ENCODE peak calls at places on chromosomes 13 and 19, in eight cellular contexts. A is upper lobe of right lung, D is RWPE2, J is PC-3, Q is heart right ventricle, C is adrenal gland, G is colonic mucosa, W is iPS DF 6.9. P is an unnamed sample.

GRCh38 chr13:91216928-91217700 is 130.4 kb upstream of the MIR17HG start:
- DNase-seq in A (no peak), D (no peak), J (peak), Q (no peak), C (no peak), G (no peak), W (no peak), P (no peak)

GRCh38 chr13:25911020-25911419 is 140.8 kb downstream of the SHISA2 start:
- DNase-seq in A (no peak), D (no peak), J (no peak), Q (no peak), C (no peak), G (no peak), W (peak), P (no peak)

GRCh38 chr13:72696590-72696989 is 30.8 kb downstream of the MZT1 start:
- DNase-seq in A (no peak), D (no peak), J (peak), Q (no peak), C (no peak), G (no peak), W (no peak), P (no peak)

GRCh38 chr13:95660981-95661581 is 15.9 kb upstream of the DNAJC3 start:
- DNase-seq in A (no peak), D (no peak), J (peak), Q (no peak), C (no peak), G (no peak), W (no peak), P (no peak)

GRCh38 chr19:35030257-35031071 is at the start of gene SCN1B:
- DNase-seq in A (peak), D (no peak), J (peak), Q (peak), C (no peak), G (no peak), W (no peak), P (peak)

GRCh38 chr13:51342706-51343105 is 3.2 kb downstream of the SERPINE3 start:
- DNase-seq in A (no peak), D (no peak), J (no peak), Q (no peak), C (no peak), G (no peak), W (no peak), P (no peak)

GRCh38 chr13:84237181-84237580 is 354.9 kb upstream of the SLITRK1 start:
- DNase-seq in A (no peak), D (no peak), J (no peak), Q (no peak), C (no peak), G (no peak), W (no peak), P (no peak)

GRCh38 chr19:963401-964022 is 20.6 kb upstream of the WDR18 start:
- DNase-seq in A (no peak), D (no peak), J (no peak), Q (no peak), C (no peak), G (no peak), W (no peak), P (no peak)

GRCh38 chr13:94630858-94631257 is 29.2 kb downstream of the GPR180 start:
- DNase-seq in A (no peak), D (no peak), J (no peak), Q (no peak), C (no peak), G (no peak), W (no peak), P (no peak)

GRCh38 chr19:53908106-53908932 is 759 bp upstream of the CACNG7 start:
- DNase-seq in A (no peak), D (no peak), J (peak), Q (peak), C (peak), G (peak), W (no peak), P (no peak)

GRCh38 chr19:48487944-48488343 is 18.8 kb downstream of the CYTH2 start:
- DNase-seq in A (peak), D (peak), J (peak), Q (peak), C (peak), G (peak), W (no peak), P (no peak)

GRCh38 chr13:67438465-67438864 is 208.3 kb upstream of the PCDH9 start:
- DNase-seq in A (no peak), D (no peak), J (peak), Q (no peak), C (no peak), G (no peak), W (peak), P (no peak)

GRCh38 chr19:10858204-10858828 is 10.1 kb downstream of the C19orf38 start:
- DNase-seq in A (no peak), D (no peak), J (peak), Q (no peak), C (no peak), G (no peak), W (no peak), P (no peak)

GRCh38 chr13:104253063-104253680 is 1187.0 kb upstream of the SLC10A2 start:
- DNase-seq in A (no peak), D (no peak), J (no peak), Q (no peak), C (no peak), G (no peak), W (no peak), P (no peak)

GRCh38 chr13:57634829-57635165 is 3.3 kb downstream of the PCDH17 start:
- DNase-seq in A (peak), D (peak), J (no peak), Q (peak), C (no peak), G (no peak), W (no peak), P (peak)

GRCh38 chr19:51632126-51632525 is 1.9 kb upstream of the SIGLEC5 start:
- DNase-seq in A (no peak), D (no peak), J (no peak), Q (no peak), C (no peak), G (no peak), W (no peak), P (no peak)

DNA sequence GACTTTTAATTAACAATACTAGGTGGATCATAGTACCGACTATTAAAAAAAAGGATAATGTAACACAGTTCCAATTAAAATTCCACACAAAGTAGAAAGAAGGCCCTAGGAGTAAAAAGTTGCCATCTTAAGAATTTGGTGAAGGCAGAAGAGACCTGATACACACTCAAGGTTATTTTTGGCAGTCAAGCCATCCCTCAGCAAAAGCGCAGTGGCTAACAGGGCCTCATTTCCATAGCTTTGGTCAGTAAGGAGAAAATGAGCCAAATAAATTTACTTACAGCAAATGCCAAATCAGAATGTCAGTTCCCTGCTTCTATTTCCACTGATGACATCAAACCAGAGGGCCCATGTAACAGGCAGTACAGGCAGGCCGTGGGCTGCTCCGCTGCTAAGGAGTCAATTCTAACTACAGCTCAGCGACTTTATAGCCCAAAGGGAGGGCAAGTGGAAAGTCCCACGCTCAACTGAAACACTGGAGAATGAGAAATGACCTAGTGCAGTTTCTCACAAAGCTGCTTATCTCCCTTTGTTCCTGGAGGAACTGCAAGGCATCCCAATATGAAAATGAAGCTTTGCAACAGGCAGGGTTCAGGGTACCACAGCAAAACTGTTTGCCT is 6.3 kb downstream of the ARGLU1 start:
- DNase-seq in A (no peak), D (no peak), J (no peak), Q (no peak), C (no peak), G (no peak), W (no peak), P (no peak)
- H3K27ac ChIP-seq in A (no peak), D (no peak), J (no peak), Q (no peak), C (no peak), G (no peak), W (no peak), P (peak)

DNA sequence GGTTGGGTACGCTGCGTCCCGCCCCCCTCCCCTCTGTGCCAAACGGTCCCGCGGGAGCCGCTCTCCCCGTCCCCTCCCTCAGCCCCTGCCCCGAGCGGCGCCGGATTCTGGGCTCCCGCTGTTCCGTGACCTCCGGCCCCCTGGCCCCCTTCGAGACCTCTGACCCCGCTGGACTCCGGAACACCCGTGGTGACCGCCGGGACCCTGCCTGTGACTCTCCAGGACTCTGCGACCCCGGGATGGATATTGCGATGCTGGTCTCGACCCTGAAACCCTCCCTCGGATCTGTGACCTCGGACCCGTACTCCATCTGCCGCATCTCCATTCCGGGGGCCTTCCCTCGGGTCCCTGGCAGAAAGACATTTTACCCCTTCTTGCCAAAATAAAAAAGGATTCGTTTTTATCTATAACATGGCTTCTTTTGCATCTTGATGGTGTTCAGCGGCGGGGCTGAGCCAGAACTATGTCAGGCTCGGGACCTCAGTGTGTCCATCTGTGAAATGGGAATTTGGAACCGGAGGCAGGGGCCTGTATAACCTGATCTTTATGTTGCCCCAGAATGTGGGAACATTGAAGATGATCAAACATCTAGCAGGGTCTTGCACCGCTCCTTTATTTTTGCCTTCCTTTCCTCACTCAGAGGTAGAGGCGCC is 654 bp upstream of the MEGF8 start:
- DNase-seq in A (no peak), D (no peak), J (no peak), Q (no peak), C (no peak), G (peak), W (no peak), P (no peak)
- H3K4me3 ChIP-seq in A (peak), D (peak), J (peak), Q (peak), C (no peak), G (peak), W (peak), P (peak)

DNA sequence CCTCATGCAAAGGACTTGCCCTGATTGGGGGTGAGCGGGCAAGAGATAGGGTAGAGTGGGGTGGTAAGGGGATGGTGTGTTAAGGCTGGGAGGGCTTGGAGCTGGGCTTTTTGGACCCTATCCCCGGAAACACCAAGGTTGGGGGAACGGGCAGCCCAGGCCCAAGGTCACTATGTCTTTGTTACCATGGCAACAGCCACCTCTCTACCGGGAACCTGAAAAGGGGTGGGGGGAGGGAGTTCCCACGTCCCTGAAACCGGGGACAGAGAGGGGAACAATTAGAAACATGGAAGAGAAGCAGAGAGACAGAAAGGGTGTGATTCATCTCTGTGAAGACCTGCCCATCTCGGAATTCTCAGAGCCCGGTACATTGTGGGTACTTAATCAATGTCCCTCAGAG is 6.7 kb upstream of the LRFN1 start:
- DNase-seq in A (no peak), D (no peak), J (no peak), Q (no peak), C (no peak), G (no peak), W (no peak), P (no peak)
- H3K27ac ChIP-seq in A (no peak), D (no peak), J (no peak), Q (no peak), C (no peak), G (no peak), W (no peak), P (no peak)

DNA sequence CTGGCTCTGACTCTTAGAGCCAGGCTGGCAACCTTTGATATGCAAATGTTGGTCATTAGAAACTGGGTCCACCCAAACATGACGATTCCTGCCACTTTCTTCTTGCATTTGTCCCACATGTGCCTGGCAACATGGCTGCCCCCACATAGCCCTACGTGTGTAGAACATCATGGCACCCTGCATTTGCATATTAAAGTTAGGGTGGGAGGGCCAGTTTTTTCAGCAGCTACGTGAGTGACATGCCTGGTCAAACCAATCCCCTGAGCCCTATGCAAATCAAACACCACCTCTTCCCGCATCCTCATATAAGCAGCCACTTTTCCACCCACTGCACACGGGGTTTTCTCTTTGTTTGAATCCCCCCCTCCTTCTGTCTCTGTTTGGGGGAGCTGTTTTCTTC is 95.0 kb downstream of the LIG4 start:
- DNase-seq in A (no peak), D (no peak), J (no peak), Q (no peak), C (no peak), G (no peak), W (no peak), P (no peak)
- H3K4me3 ChIP-seq in A (no peak), D (no peak), J (no peak), Q (no peak), C (no peak), G (no peak), W (no peak), P (no peak)

GRCh38 chr19:18660051-18660910 is 23.2 kb upstream of the CRTC1 start:
- DNase-seq in A (peak), D (peak), J (no peak), Q (peak), C (peak), G (no peak), W (no peak), P (peak)
- H3K27ac ChIP-seq in A (peak), D (no peak), J (no peak), Q (peak), C (peak), G (no peak), W (no peak), P (peak)

GRCh38 chr13:78098249-78098648 is 179.6 kb upstream of the EDNRB start:
- DNase-seq in A (no peak), D (no peak), J (no peak), Q (no peak), C (no peak), G (no peak), W (no peak), P (no peak)
- H3K4me3 ChIP-seq in A (no peak), D (no peak), J (no peak), Q (no peak), C (no peak), G (no peak), W (no peak), P (no peak)

DNA sequence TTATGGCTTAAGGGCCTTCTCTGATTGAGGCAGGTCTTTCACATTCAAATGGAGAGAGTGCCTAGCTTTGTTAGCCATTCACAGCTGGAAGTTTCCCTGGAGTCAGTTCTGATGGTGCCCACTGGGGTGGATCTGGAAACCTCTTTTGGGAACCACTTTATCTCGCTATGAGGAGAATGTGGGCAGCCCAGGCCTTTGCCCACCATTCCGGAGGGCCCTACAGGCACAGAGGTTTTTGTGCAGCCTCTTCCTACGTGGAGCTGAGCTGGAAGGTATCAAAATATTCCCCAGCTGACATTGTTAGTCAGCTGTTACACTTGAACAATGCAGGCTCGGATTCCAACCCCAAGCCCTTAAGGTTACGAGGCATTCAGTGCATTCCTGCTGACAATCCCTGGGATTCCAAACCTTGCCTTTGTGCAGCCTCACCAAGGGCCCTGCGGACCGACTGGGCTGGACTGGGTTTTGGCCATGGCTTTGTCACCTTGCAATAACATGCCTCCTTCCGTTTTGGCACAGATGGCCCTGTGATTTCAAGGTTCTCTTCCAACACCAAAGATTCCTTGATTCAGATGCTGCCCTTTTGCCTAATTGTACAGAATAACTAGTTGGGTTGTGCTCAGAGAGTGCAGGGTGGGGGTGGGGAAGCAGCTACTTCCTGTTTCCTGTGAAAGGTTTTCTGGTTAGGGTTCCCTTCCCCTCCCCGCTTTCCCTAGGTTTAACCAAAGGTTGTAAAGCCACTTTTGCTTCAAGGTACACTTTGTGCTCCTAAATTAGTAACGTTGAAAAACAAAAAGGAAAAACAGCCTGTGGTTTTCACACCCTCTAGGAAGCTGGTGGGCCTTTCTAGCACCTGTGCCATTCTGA is 27.1 kb downstream of the SAE1 start:
- DNase-seq in A (no peak), D (no peak), J (peak), Q (peak), C (peak), G (peak), W (peak), P (peak)
- H3K27ac ChIP-seq in A (peak), D (peak), J (peak), Q (peak), C (peak), G (peak), W (peak), P (peak)

DNA sequence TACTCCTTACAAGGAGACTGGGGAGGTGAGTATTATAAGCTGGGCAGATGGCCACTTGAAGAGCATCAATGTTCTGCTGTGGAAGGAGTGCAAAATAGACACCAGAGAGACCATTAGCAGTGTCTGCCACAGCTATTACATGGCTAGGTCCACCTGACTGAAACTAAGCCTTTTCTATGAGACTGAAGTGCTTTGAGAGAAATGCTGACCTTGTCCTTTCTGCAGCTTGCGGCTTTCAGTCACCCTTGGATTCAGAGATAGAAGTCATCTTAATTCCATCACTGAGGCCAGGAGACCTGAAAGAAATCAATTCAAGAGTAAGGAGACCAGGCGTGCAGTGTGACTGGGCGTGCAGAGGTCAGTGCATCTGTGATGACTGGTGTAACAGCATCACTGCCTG is 1.3 kb upstream of the ZFP28 start:
- DNase-seq in A (no peak), D (no peak), J (no peak), Q (no peak), C (no peak), G (no peak), W (no peak), P (no peak)
- H3K4me3 ChIP-seq in A (peak), D (no peak), J (no peak), Q (peak), C (no peak), G (no peak), W (no peak), P (peak)

GRCh38 chr19:39509233-39509632 is 5.7 kb upstream of the SELENOV start:
- DNase-seq in A (no peak), D (no peak), J (no peak), Q (no peak), C (no peak), G (no peak), W (no peak), P (no peak)
- H3K27ac ChIP-seq in A (no peak), D (no peak), J (no peak), Q (no peak), C (no peak), G (no peak), W (no peak), P (no peak)

DNA sequence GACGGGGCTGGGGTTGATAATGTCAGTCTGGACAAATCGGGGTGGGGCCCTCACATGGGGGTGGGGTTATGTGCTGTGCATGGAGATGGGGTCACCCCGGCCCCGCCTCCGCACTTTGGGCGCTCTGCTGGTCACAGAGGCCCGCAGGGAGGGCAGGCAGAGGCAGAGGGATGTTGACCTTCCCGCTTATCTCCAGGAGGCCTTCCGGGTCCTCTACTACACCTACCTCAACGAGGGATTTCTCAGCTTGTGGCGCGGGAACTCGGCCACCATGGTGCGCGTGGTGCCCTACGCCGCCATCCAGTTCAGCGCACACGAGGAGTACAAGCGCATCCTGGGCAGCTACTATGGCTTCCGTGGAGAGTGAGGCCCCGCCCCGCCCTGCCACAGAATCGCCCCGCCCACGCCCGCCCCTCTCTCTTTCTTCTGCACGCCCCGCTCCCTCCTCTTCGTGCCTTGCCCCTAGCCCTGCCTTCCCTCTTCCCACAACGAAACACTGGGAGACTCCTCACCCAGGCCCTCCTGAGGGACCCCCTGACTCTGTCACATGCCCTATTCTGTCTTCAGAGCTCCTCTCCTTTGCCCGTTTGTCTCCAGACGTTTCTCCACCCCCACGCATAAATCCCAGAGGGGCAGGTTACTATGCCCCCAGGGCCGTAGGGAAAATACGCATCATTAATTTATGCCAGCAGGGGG is 32.8 kb downstream of the TMEM161A start:
- DNase-seq in A (no peak), D (no peak), J (peak), Q (peak), C (peak), G (peak), W (no peak), P (no peak)
- H3K4me3 ChIP-seq in A (peak), D (peak), J (peak), Q (peak), C (no peak), G (peak), W (peak), P (peak)

P was measured in tibial artery.